ENCODE peak calls at places on chromosomes 16 and 17, in six cellular contexts. I is prostate gland, U is mesenteric fat pad, Q is T-helper 17 cell, P is HS-27A, V is osteocyte. T is an unnamed sample.

GRCh38 chr16:66502020-66502913 is 47.7 kb downstream of the TK2 start:
- DNase-seq in I (no peak), P (no peak), U (peak), Q (no peak), V (no peak), T (peak)

GRCh38 chr17:35799942-35800341 is 4.5 kb upstream of the MMP28 start:
- DNase-seq in Q (no peak), P (no peak), U (no peak), V (peak), I (peak), T (peak)

GRCh38 chr16:4316103-4316731 is 350 bp downstream of the GLIS2 start:
- DNase-seq in Q (no peak), U (no peak), I (no peak), V (peak), P (no peak), T (no peak)

GRCh38 chr17:59627269-59627668 is 7.6 kb downstream of the CLTC start:
- DNase-seq in Q (no peak), P (no peak), V (no peak), U (no peak), I (no peak), T (no peak)

GRCh38 chr16:23835390-23836077 is at the start of gene PRKCB:
- DNase-seq in P (no peak), I (peak), U (peak), Q (peak), V (no peak), T (peak)

GRCh38 chr17:75591722-75592302 is 4.2 kb downstream of the MYO15B start:
- DNase-seq in I (no peak), Q (no peak), U (no peak), V (no peak), P (no peak), T (peak)

GRCh38 chr17:39069114-39069756 is 82.2 kb downstream of the PLXDC1 start:
- DNase-seq in Q (no peak), I (peak), P (no peak), U (no peak), V (no peak), T (no peak)

GRCh38 chr16:21084631-21085235 is 65.9 kb downstream of the DNAH3 start:
- DNase-seq in P (no peak), U (no peak), I (no peak), V (no peak), Q (no peak), T (no peak)

GRCh38 chr17:65055708-65056638 is 567 bp downstream of the GNA13 start:
- DNase-seq in U (peak), V (no peak), P (peak), Q (peak), I (peak), T (peak)